ENCODE peak calls at places on chromosomes 11 and 22, in nine cellular contexts. W is sciatic nerve; C is smooth muscle cell of the brain vasculature; Q is NCI-H2107; X is stimulated activated naive CD4-positive, alpha-beta T cell; J is Kasumi-1; A is T follicular helper cell; S is AG09319; D is IMR-90. T is an unnamed sample.

GRCh38 chr11:41377709-41378394 is 81.6 kb downstream of the LRRC4C start:
- DNase-seq in W (no peak), C (no peak), Q (no peak), X (no peak), J (no peak), A (no peak), S (no peak), D (no peak), T (no peak)

GRCh38 chr22:50271519-50271970 is 1.4 kb upstream of the MAPK11 start:
- DNase-seq in W (no peak), C (no peak), Q (peak), X (peak), J (no peak), A (peak), S (no peak), D (peak), T (no peak)

GRCh38 chr11:109423114-109423859 is 1.3 kb downstream of the C11orf87 start:
- DNase-seq in W (no peak), C (no peak), Q (no peak), X (no peak), J (peak), A (no peak), S (no peak), D (no peak), T (no peak)

GRCh38 chr22:42959472-42960145 is 55.3 kb downstream of the PACSIN2 start:
- DNase-seq in W (no peak), C (no peak), Q (no peak), X (no peak), J (peak), A (no peak), S (no peak), D (peak), T (no peak)

GRCh38 chr11:3665336-3666022 is 5.7 kb downstream of the CHRNA10 start:
- DNase-seq in W (no peak), C (no peak), Q (no peak), X (no peak), J (peak), A (no peak), S (no peak), D (no peak), T (no peak)

GRCh38 chr22:24843048-24843447 is 37.0 kb downstream of the SGSM1 start:
- DNase-seq in W (no peak), C (no peak), Q (no peak), X (no peak), J (no peak), A (no peak), S (no peak), D (no peak), T (no peak)

GRCh38 chr11:34169664-34170063 is 64.2 kb downstream of the NAT10 start:
- DNase-seq in W (no peak), C (no peak), Q (no peak), X (no peak), J (no peak), A (no peak), S (no peak), D (no peak), T (no peak)

GRCh38 chr11:92826136-92826535 is 143.3 kb upstream of the MTNR1B start:
- DNase-seq in W (no peak), C (no peak), Q (no peak), X (no peak), J (no peak), A (no peak), S (no peak), D (peak), T (no peak)

GRCh38 chr11:101446238-101446637 is 137.6 kb downstream of the TRPC6 start:
- DNase-seq in W (no peak), C (no peak), Q (no peak), X (no peak), J (no peak), A (no peak), S (no peak), D (peak), T (no peak)

GRCh38 chr11:102807921-102808320 is 10.0 kb upstream of the MMP1 start:
- DNase-seq in W (no peak), C (no peak), Q (no peak), X (no peak), J (peak), A (no peak), S (no peak), D (peak), T (no peak)

GRCh38 chr11:130609121-130610035 is 160.9 kb downstream of the ADAMTS15 start:
- DNase-seq in W (peak), C (no peak), Q (no peak), X (no peak), J (no peak), A (no peak), S (no peak), D (no peak), T (no peak)

GRCh38 chr22:38744981-38745380 is 10.8 kb downstream of the SUN2 start:
- DNase-seq in W (no peak), C (no peak), Q (no peak), X (no peak), J (no peak), A (no peak), S (no peak), D (no peak), T (peak)

GRCh38 chr11:1158681-1159525 is 1.1 kb downstream of the MUC5AC start:
- DNase-seq in W (no peak), C (no peak), Q (no peak), X (no peak), J (no peak), A (no peak), S (no peak), D (no peak), T (no peak)

GRCh38 chr22:37607010-37607911 is 1.4 kb upstream of the GGA1 start:
- DNase-seq in W (peak), C (no peak), Q (peak), X (peak), J (peak), A (peak), S (no peak), D (peak), T (no peak)

GRCh38 chr11:87033561-87033960 is 4.2 kb upstream of the TMEM135 start:
- DNase-seq in W (no peak), C (no peak), Q (no peak), X (no peak), J (no peak), A (no peak), S (no peak), D (no peak), T (no peak)

GRCh38 chr11:118447423-118447822 is 11.1 kb downstream of the KMT2A start:
- DNase-seq in W (no peak), C (no peak), Q (no peak), X (no peak), J (no peak), A (no peak), S (no peak), D (no peak), T (no peak)

GRCh38 chr11:10601722-10602281 is 33.3 kb upstream of the LYVE1 start:
- DNase-seq in W (no peak), C (no peak), Q (no peak), X (no peak), J (no peak), A (no peak), S (no peak), D (no peak), T (no peak)

GRCh38 chr22:30605449-30606110 is 1.4 kb upstream of the TCN2 start:
- DNase-seq in W (peak), C (no peak), Q (no peak), X (peak), J (peak), A (no peak), S (no peak), D (peak), T (no peak)

GRCh38 chr11:92846542-92847125 is 122.8 kb upstream of the MTNR1B start:
- DNase-seq in W (no peak), C (no peak), Q (no peak), X (no peak), J (no peak), A (no peak), S (no peak), D (peak), T (no peak)

GRCh38 chr22:26797910-26798309 is 140.5 kb downstream of the MIAT start:
- DNase-seq in W (no peak), C (no peak), Q (no peak), X (no peak), J (peak), A (no peak), S (no peak), D (no peak), T (no peak)